ENCODE peak calls at places on chromosomes 2 and 18, in four cellular contexts. B is cardiac muscle cell, Z is gastrocnemius medialis, H is GM12865. R is an unnamed sample.

GRCh38 chr2:207475546-207475945 is 54.2 kb upstream of the CREB1 start:
- DNase-seq in B (no peak), Z (no peak), H (no peak), R (no peak)

GRCh38 chr2:7694066-7695000 is 777.1 kb downstream of the RNF144A start:
- DNase-seq in B (no peak), Z (no peak), H (peak; percentile 48), R (no peak)

GRCh38 chr18:65769653-65770052 is 18.8 kb downstream of the CDH7 start:
- DNase-seq in B (no peak), Z (no peak), H (no peak), R (no peak)

GRCh38 chr2:141109633-141110032 is 1021.2 kb downstream of the LRP1B start:
- DNase-seq in B (peak; percentile 74), Z (no peak), H (no peak), R (no peak)

GRCh38 chr2:1818404-1818803 is 74.1 kb upstream of the PXDN start:
- DNase-seq in B (no peak), Z (no peak), H (no peak), R (no peak)

GRCh38 chr2:119491776-119492525 is 32.3 kb downstream of the SCTR start:
- DNase-seq in B (peak; percentile 87), Z (no peak), H (no peak), R (no peak)

GRCh38 chr2:145524836-145525235 is 1004.9 kb upstream of the ZEB2 start:
- DNase-seq in B (no peak), Z (no peak), H (no peak), R (no peak)

GRCh38 chr2:180604077-180604476 is 376.3 kb upstream of the UBE2E3 start:
- DNase-seq in B (no peak), Z (no peak), H (peak; percentile 31), R (peak; percentile 12)

GRCh38 chr18:68847219-68847860 is 49.5 kb downstream of the CCDC102B start:
- DNase-seq in B (peak; percentile 13), Z (no peak), H (peak; percentile 42), R (peak; percentile 1)

GRCh38 chr2:20348542-20348941 is 2.1 kb downstream of the PUM2 start:
- DNase-seq in B (no peak), Z (no peak), H (no peak), R (peak; percentile 26)

GRCh38 chr2:27249077-27249890 is 13.6 kb downstream of the SLC30A3 start:
- DNase-seq in B (no peak), Z (no peak), H (no peak), R (no peak)

GRCh38 chr2:235803028-235803427 is 309.2 kb downstream of the AGAP1 start:
- DNase-seq in B (no peak), Z (no peak), H (no peak), R (no peak)

GRCh38 chr2:209560911-209561310 is 137.1 kb downstream of the MAP2 start:
- DNase-seq in B (no peak), Z (no peak), H (no peak), R (no peak)

GRCh38 chr2:189466656-189467055 is 25.4 kb downstream of the WDR75 start:
- DNase-seq in B (peak; percentile 45), Z (no peak), H (peak; percentile 21), R (no peak)

GRCh38 chr2:226031078-226031937 is 631.8 kb downstream of the NYAP2 start:
- DNase-seq in B (peak; percentile 84), Z (peak; percentile 9), H (no peak), R (peak; percentile 10)

GRCh38 chr18:9181275-9181674 is 44.7 kb downstream of the ANKRD12 start:
- DNase-seq in B (no peak), Z (no peak), H (no peak), R (no peak)

GRCh38 chr2:158539176-158539895 is 82.6 kb downstream of the PKP4 start:
- DNase-seq in B (no peak), Z (no peak), H (no peak), R (no peak)

GRCh38 chr18:6607348-6607747 is 122.2 kb upstream of the ARHGAP28 start:
- DNase-seq in B (no peak), Z (no peak), H (no peak), R (no peak)

GRCh38 chr2:240178564-240178963 is 38.1 kb upstream of the OTOS start:
- DNase-seq in B (no peak), Z (no peak), H (peak; percentile 7), R (no peak)

GRCh38 chr2:73176205-73176880 is 26.0 kb upstream of the NOTO start:
- DNase-seq in B (no peak), Z (no peak), H (peak; percentile 35), R (no peak)
- H3K4me3 ChIP-seq in B (peak overlapping the region; percentile 28), Z (peak overlapping the region; percentile 67), H (no peak overlapping the region), R (no peak overlapping the region)

GRCh38 chr2:12126325-12126724 is 379.9 kb downstream of the LPIN1 start:
- DNase-seq in B (no peak), Z (no peak), H (no peak), R (no peak)
- TF ChIP-seq CTCF in B (no peak), Z (no peak), H (no peak), R (no peak)

GRCh38 chr18:58998421-58999203 is 133.9 kb downstream of the ZNF532 start:
- DNase-seq in B (no peak), Z (peak; percentile 77), H (no peak), R (no peak)
- H3K4me3 ChIP-seq in B (no peak overlapping the region), Z (peak overlapping the region; percentile 41), H (no peak overlapping the region), R (peak overlapping the region; percentile 14)

GRCh38 chr2:46298522-46299351 is 1.5 kb downstream of the EPAS1 start:
- DNase-seq in B (peak; percentile 51), Z (no peak), H (no peak), R (no peak)
- TF ChIP-seq CTCF in B (peak; percentile 38), Z (peak; percentile 29), H (no peak), R (no peak)

GRCh38 chr18:50315100-50315871 is 27.8 kb upstream of the CXXC1 start:
- DNase-seq in B (no peak), Z (no peak), H (peak; percentile 91), R (peak; percentile 69)

DNA sequence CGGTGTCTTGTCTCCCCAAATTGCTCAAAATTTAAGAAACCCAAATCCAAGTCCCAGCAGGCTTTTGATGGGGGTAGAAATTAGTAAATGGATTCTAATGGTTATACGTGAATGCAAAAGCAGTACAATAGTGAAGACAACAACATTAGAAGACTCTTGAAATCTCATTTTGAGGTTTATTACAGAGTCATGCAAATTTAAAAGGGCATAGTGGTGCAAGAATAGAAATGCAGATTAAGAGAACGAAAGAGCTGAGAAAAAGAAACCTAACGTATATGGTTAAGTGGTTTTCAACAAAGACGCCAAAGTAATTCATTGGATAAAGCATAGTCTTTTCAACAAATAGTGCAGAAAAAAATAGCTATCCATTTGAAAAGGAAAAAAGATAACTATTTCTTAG is 33.2 kb upstream of the CXXC1 start:
- DNase-seq in B (no peak), Z (no peak), H (peak; percentile 73), R (peak; percentile 64)
- H3K4me3 ChIP-seq in B (no peak overlapping the region), Z (no peak overlapping the region), H (no peak overlapping the region), R (no peak overlapping the region)

GRCh38 chr2:95329891-95330822 is 33.0 kb downstream of the KCNIP3 start:
- DNase-seq in B (no peak), Z (no peak), H (no peak), R (no peak)
- TF ChIP-seq CTCF in B (no peak), Z (no peak), H (no peak), R (no peak)

DNA sequence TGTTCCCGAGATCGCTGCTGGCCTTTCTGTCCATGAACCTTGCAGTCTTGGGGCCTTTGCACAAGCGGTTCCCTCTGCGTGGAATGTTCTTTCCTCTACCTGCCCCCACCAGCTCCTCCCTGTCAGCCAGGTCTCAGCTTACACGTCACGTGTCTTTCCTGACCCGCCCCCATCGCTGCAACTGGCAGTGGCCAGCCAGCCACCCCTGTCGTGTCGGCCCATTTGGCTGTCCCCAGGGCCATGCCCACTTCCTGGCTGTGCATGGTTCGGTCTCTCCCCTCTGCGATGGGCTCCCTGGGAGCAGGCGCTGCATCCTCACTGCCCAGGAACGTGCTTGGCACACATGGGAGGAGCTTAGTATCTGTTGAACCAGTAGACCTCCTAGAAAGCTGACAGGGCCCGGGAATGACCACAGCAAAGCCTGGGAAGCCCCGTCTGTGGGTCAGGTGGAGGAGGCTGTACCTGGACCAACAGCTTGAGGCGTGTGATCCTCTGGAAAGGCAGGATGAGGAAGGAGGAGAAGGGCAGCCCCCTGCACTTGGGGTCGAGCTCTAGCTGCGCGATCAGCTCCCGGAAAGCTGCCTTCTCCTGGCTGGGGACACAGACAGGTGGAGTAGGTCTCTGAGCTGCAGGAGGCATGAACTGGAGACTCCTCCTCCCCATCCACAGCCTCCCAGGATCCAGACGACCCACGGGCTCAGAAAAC is 21.0 kb downstream of the SNORC start:
- DNase-seq in B (peak; percentile 69), Z (no peak), H (no peak), R (no peak)
- H3K4me3 ChIP-seq in B (no peak overlapping the region), Z (no peak overlapping the region), H (no peak overlapping the region), R (no peak overlapping the region)

GRCh38 chr2:234136461-234136860 is 86.0 kb downstream of the SPP2 start:
- DNase-seq in B (no peak), Z (no peak), H (peak; percentile 3), R (no peak)

GRCh38 chr2:234135750-234136221 is 85.3 kb downstream of the SPP2 start:
- DNase-seq in B (peak; percentile 83), Z (no peak), H (peak; percentile 66), R (peak; percentile 32)

GRCh38 chr2:234130734-234131133 is 80.2 kb downstream of the SPP2 start:
- DNase-seq in B (no peak), Z (no peak), H (no peak), R (no peak)

GRCh38 chr2:234134496-234134895 is 84.0 kb downstream of the SPP2 start:
- DNase-seq in B (no peak), Z (no peak), H (no peak), R (no peak)

DNA sequence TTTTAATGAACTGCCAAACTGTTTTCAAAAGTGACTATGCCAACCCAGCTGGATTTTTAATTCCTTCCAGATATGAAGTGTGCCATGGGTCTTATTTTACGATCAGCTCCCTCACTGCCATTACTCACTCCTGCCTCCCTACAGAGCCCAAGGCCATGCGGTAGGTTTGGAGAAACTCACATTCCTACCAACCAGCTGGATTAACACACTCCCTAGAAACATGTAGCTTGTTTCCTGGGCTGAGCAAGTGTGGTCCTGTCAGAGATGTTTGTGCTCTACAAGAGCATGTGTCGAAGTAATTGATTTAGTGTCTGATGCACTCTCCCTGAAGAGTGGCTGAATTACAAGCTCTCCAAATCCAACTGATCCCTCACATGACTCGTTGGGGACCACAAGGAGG is 82.5 kb downstream of the SPP2 start:
- DNase-seq in B (no peak), Z (no peak), H (no peak), R (no peak)
- TF ChIP-seq CTCF in B (no peak), Z (no peak), H (no peak), R (no peak)

DNA sequence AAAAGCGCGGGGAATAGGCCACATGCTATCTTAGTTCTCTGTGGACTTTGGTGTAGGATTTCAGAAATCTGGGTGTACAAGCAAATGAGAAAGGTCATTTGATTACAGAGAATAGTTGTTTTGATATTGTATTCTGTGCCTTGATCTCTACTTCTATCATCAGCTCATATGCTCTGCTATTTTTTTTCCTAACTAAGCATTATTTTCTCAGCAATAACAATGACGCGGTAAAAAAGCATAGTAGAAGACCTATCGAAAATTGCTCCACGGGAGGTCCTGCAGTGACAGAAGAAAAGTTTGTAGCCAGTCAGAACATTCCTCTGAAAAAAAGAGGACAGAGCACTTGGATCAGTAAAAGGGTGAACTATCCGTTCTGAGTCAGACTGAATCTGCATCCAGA is 2.8 kb upstream of the SETBP1 start:
- DNase-seq in B (no peak), Z (no peak), H (no peak), R (no peak)
- H3K4me3 ChIP-seq in B (no peak overlapping the region), Z (no peak overlapping the region), H (no peak overlapping the region), R (no peak overlapping the region)

DNA sequence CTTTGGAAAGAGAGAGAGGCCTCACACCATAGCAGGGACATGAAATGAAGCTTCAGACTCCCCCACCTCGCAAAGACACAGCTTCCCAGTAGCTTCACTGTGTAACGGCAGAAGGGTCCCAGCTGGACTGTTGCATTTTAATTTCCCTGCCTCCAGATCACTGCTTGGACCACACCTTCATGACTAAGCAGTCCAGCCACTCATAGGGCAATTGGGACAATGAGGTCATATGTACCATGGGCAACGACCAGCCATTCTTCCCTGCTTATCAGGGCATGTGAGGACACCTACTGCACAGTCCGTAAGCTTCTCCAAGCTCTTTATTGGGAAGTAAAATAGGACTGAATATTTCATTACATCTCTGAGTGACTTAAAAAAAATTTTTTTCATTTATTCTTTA is 183.0 kb downstream of the MREG start:
- DNase-seq in B (no peak), Z (peak; percentile 24), H (no peak), R (no peak)
- TF ChIP-seq CTCF in B (no peak), Z (no peak), H (no peak), R (no peak)

R was measured in GM06990.